ENCODE peak calls at places on chromosomes 5 and 9, in eight cellular contexts. M, W, L, T, A, H, F and O are unnamed samples.
A peak's percentile ranks its signal among the peaks of the same experiment; 100 is the strongest.

GRCh38 chr9:126203313-126203712 is 123.3 kb upstream of the MVB12B start:
- DNase-seq in H (no peak), T (peak; percentile 17), L (no peak), M (no peak), A (no peak), W (no peak), F (no peak), O (no peak)

GRCh38 chr5:141758316-141758965 is 76.4 kb upstream of the ARAP3 start:
- DNase-seq in W (no peak), T (peak; percentile 43), L (no peak), M (no peak), F (no peak), H (peak; percentile 7), A (peak; percentile 58), O (peak; percentile 48)

GRCh38 chr5:134603059-134603458 is 29.6 kb downstream of the SAR1B start:
- DNase-seq in W (no peak), A (no peak), F (no peak), M (no peak), T (no peak), L (peak; percentile 22), H (no peak), O (no peak)

GRCh38 chr5:177453852-177454396 is 7.3 kb downstream of the PRR7 start:
- DNase-seq in F (no peak), M (peak; percentile 68), T (peak; percentile 84), H (no peak), W (no peak), A (no peak), L (no peak), O (peak; percentile 34)

GRCh38 chr9:131585375-131585774 is 40.1 kb downstream of the PRRT1B start:
- DNase-seq in A (no peak), L (no peak), T (no peak), W (no peak), H (peak; percentile 73), F (no peak), M (no peak), O (no peak)

GRCh38 chr5:59380350-59380951 is 513.1 kb downstream of the PDE4D start:
- DNase-seq in A (no peak), F (peak; percentile 26), T (peak; percentile 86), H (peak; percentile 83), L (peak; percentile 57), W (no peak), M (peak; percentile 35), O (peak; percentile 61)

GRCh38 chr5:32173394-32174010 is 617 bp downstream of the GOLPH3 start:
- DNase-seq in L (no peak), T (peak; percentile 95), W (peak; percentile 19), F (no peak), M (peak; percentile 88), H (peak; percentile 63), A (no peak), O (peak; percentile 93)

GRCh38 chr9:125119643-125120286 is 23.6 kb downstream of the SCAI start:
- DNase-seq in W (no peak), F (peak; percentile 60), M (no peak), H (peak; percentile 27), L (peak; percentile 51), A (no peak), T (no peak), O (no peak)

GRCh38 chr5:102795546-102795945 is 40.4 kb downstream of the PAM start:
- DNase-seq in W (no peak), M (no peak), T (peak; percentile 73), A (no peak), F (no peak), H (no peak), L (no peak), O (no peak)

GRCh38 chr5:131610198-131611063 is 24.6 kb downstream of the RAPGEF6 start:
- DNase-seq in H (no peak), W (no peak), A (no peak), L (peak; percentile 52), F (no peak), M (no peak), T (no peak), O (no peak)

GRCh38 chr9:88258587-88258986 is 120.3 kb upstream of the SPATA31C2 start:
- DNase-seq in M (no peak), L (peak; percentile 64), A (no peak), T (no peak), F (no peak), W (no peak), H (no peak), O (no peak)

GRCh38 chr5:135608761-135609443 is 30.1 kb upstream of the CXCL14 start:
- DNase-seq in H (no peak), T (no peak), M (no peak), W (no peak), A (no peak), F (no peak), L (no peak), O (no peak)

GRCh38 chr5:176743828-176744583 is 66.4 kb upstream of the UNC5A start:
- DNase-seq in M (no peak), A (peak; percentile 50), H (no peak), F (no peak), L (no peak), T (peak; percentile 51), W (no peak), O (peak; percentile 7)

GRCh38 chr9:71941060-71941568 is 29.7 kb downstream of the C9orf85 start:
- DNase-seq in M (no peak), H (no peak), A (no peak), T (no peak), L (peak; percentile 48), W (no peak), F (no peak), O (no peak)

GRCh38 chr5:115170128-115170923 is 618 bp upstream of the TRIM36 start:
- DNase-seq in L (no peak), A (peak; percentile 78), W (no peak), F (no peak), T (peak; percentile 79), H (peak; percentile 66), M (peak; percentile 82), O (no peak)

GRCh38 chr5:86320266-86320665 is 297.5 kb upstream of the COX7C start:
- DNase-seq in T (no peak), W (no peak), L (no peak), F (no peak), H (no peak), A (no peak), M (no peak), O (no peak)

GRCh38 chr9:16203735-16204573 is 651.1 kb downstream of the CCDC171 start:
- DNase-seq in L (no peak), T (no peak), F (no peak), W (no peak), A (no peak), M (no peak), H (no peak), O (no peak)

GRCh38 chr9:88521308-88521707 is 13.7 kb upstream of the NXNL2 start:
- DNase-seq in F (no peak), L (no peak), A (no peak), W (no peak), M (no peak), H (peak; percentile 39), T (no peak), O (no peak)